ENCODE peak calls at places on chromosomes 1 and 21, in five cellular contexts. C, J, M, P and S are unnamed samples.

GRCh38 chr21:26945916-26946315 is 21.0 kb downstream of the ADAMTS5 start:
- DNase-seq in C (peak), J (no peak), M (no peak), P (no peak), S (no peak)

GRCh38 chr1:9391620-9392019 is 98.9 kb downstream of the SPSB1 start:
- DNase-seq in C (peak), J (no peak), M (no peak), P (no peak), S (no peak)

GRCh38 chr1:175169305-175170018 is 23.1 kb downstream of the KIAA0040 start:
- DNase-seq in C (peak), J (no peak), M (no peak), P (no peak), S (no peak)

GRCh38 chr1:198212126-198212525 is 55.3 kb downstream of the NEK7 start:
- DNase-seq in C (no peak), J (no peak), M (no peak), P (no peak), S (no peak)

GRCh38 chr1:19179597-19180271 is 30.3 kb downstream of the UBR4 start:
- DNase-seq in C (peak), J (no peak), M (peak), P (no peak), S (no peak)

GRCh38 chr1:222582099-222582774 is 7.5 kb downstream of the TAF1A start:
- DNase-seq in C (peak), J (no peak), M (no peak), P (no peak), S (no peak)

GRCh38 chr1:59178339-59178744 is 118.6 kb upstream of the FGGY start:
- DNase-seq in C (peak), J (peak), M (no peak), P (peak), S (no peak)

GRCh38 chr1:44847786-44848185 is 4.7 kb upstream of the PTCH2 start:
- DNase-seq in C (no peak), J (no peak), M (no peak), P (no peak), S (no peak)

GRCh38 chr21:35002879-35003722 is 46.0 kb downstream of the RUNX1 start:
- DNase-seq in C (peak), J (no peak), M (peak), P (no peak), S (no peak)

GRCh38 chr1:185894806-185895205 is 160.6 kb downstream of the HMCN1 start:
- DNase-seq in C (peak), J (no peak), M (no peak), P (no peak), S (no peak)

GRCh38 chr1:24728982-24729381 is 16.3 kb upstream of the CLIC4 start:
- DNase-seq in C (no peak), J (no peak), M (no peak), P (no peak), S (no peak)

GRCh38 chr1:57206038-57206437 is 217.8 kb downstream of the DAB1 start:
- DNase-seq in C (peak), J (no peak), M (no peak), P (no peak), S (no peak)

GRCh38 chr1:15760520-15761211 is 2.1 kb downstream of the FBLIM1 start:
- DNase-seq in C (peak), J (peak), M (no peak), P (peak), S (peak)

GRCh38 chr21:45055861-45056260 is 18.5 kb upstream of the ADARB1 start:
- DNase-seq in C (no peak), J (peak), M (peak), P (no peak), S (no peak)

GRCh38 chr1:80250573-80251168 is 1244.1 kb upstream of the ADGRL4 start:
- DNase-seq in C (no peak), J (no peak), M (no peak), P (no peak), S (no peak)

GRCh38 chr21:32329776-32330175 is 31.1 kb downstream of the MRAP start:
- DNase-seq in C (no peak), J (no peak), M (no peak), P (peak), S (no peak)

GRCh38 chr1:206907304-206907991 is 10.2 kb downstream of the IL24 start:
- DNase-seq in C (no peak), J (no peak), M (peak), P (no peak), S (no peak)

GRCh38 chr1:11373029-11373964 is 100.3 kb downstream of the UBIAD1 start:
- DNase-seq in C (no peak), J (no peak), M (no peak), P (no peak), S (no peak)

GRCh38 chr1:59408608-59409007 is 111.7 kb downstream of the FGGY start:
- DNase-seq in C (peak), J (no peak), M (no peak), P (no peak), S (no peak)

GRCh38 chr1:46219551-46220520 is 16.7 kb downstream of the LURAP1 start:
- DNase-seq in C (peak), J (peak), M (no peak), P (no peak), S (no peak)

GRCh38 chr1:60903591-60903990 is 178.8 kb upstream of the NFIA start:
- DNase-seq in C (peak), J (no peak), M (no peak), P (no peak), S (peak)

GRCh38 chr1:117284408-117285215 is 73.9 kb upstream of the VTCN1 start:
- DNase-seq in C (peak), J (peak), M (peak), P (no peak), S (peak)

GRCh38 chr1:207818971-207819451 is 67.2 kb downstream of the CD46 start:
- DNase-seq in C (peak), J (peak), M (no peak), P (peak), S (no peak)

GRCh38 chr1:185960377-185961151 is 226.4 kb downstream of the HMCN1 start:
- DNase-seq in C (peak), J (no peak), M (no peak), P (no peak), S (no peak)

GRCh38 chr1:38872401-38873026 is 634 bp downstream of the MYCBP start:
- DNase-seq in C (peak), J (peak), M (peak), P (no peak), S (no peak)

DNA sequence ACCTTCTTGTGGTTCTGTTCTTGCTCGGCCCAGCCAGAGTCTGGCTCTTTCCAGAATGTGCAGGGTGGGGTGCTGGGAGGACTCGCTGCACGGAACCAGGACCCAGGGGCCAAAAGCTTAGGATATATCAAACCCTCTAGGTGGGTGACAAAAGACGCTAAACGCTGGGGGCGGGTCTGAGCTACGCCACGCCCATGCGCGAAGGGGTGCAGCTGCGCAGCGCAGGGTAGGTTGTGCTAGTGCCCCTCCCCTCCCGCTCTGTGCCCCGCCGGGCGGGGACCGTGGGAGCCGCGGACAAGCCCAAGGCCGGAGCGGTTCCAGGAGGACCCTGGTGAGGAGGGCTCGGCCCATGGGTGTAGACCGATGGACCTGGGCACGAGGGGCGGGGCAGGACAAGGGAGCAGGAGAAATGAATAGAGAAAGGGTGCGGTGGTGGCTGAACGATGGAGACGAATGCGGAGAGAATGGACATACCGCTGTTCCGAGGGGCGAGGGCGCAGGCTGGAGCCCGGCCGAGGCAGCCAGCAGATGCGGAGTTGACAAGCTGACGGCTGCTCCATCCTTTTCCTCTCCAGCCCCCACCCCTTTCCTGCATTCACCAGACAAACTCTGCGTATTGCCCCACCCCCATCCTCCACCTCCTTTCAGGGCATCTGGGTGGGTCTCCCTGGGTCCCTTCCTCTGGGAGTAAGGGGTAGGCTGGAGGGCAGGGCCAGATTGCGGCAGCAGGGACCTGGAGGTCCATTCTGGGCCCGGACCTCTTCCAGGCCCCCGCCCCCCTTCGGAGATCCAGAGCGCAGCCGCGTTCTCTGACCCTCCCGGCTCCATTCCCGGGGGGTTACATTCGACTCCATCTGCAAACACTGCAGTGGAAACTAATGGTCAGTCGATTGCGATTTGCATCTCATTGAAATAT is at the start of gene RUSC1:
- DNase-seq in C (peak), J (peak), M (peak), P (peak), S (no peak)
- H3K4me3 ChIP-seq in C (peak), J (no peak), M (no peak), P (peak), S (peak)

GRCh38 chr1:113394043-113394862 is 3.9 kb downstream of the MAGI3 start:
- DNase-seq in C (no peak), J (no peak), M (no peak), P (no peak), S (no peak)
- H3K4me3 ChIP-seq in C (no peak), J (no peak), M (no peak), P (no peak), S (no peak)

GRCh38 chr1:37055631-37056030 is 21.3 kb upstream of the GRIK3 start:
- DNase-seq in C (no peak), J (no peak), M (no peak), P (no peak), S (no peak)
- H3K4me3 ChIP-seq in C (no peak), J (no peak), M (no peak), P (no peak), S (no peak)

DNA sequence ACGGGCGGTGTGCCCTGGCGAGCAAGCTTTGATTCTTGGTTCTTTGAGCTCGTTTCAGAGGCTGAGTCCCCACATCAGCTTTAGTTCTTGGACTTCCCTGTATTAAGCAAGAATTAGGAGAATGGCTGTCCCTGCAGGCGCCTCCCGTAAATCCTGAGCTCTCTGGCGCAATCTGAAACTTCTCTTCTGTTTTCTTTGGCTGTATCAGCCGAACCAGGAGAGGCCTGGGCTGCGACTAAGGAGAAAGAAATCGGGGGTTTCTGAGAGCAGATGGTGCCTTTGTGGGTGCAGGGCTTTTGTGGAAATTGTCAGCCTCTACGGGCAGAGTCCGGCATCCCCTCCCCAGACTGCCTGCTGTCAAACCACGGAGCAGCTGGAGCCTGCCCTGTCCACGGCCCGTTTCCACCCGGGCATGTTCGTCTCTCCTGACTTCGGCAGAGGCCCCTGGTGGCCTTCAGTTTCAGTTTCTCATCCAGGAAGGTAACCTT is 17.9 kb downstream of the CSTB start:
- DNase-seq in C (peak), J (peak), M (no peak), P (no peak), S (no peak)
- H3K4me3 ChIP-seq in C (peak), J (no peak), M (no peak), P (peak), S (no peak)

GRCh38 chr1:153742411-153743142 is 14.7 kb downstream of the INTS3 start:
- DNase-seq in C (peak), J (peak), M (peak), P (no peak), S (no peak)

GRCh38 chr1:153745417-153745816 is 17.6 kb downstream of the INTS3 start:
- DNase-seq in C (no peak), J (no peak), M (no peak), P (no peak), S (no peak)

GRCh38 chr1:153746174-153746573 is 18.3 kb downstream of the INTS3 start:
- DNase-seq in C (no peak), J (no peak), M (no peak), P (no peak), S (no peak)

GRCh38 chr1:153741946-153742345 is 14.1 kb downstream of the INTS3 start:
- DNase-seq in C (no peak), J (no peak), M (no peak), P (no peak), S (no peak)
- H3K4me3 ChIP-seq in C (no peak), J (no peak), M (no peak), P (no peak), S (no peak)

GRCh38 chr1:2583331-2583791 is 3.2 kb upstream of the PRXL2B start:
- DNase-seq in C (no peak), J (peak), M (no peak), P (no peak), S (no peak)
- H3K4me3 ChIP-seq in C (no peak), J (no peak), M (no peak), P (no peak), S (no peak)